ENCODE peak calls at places on chromosome 5, in four cellular contexts. S is HEK293T; T is Caco-2; C is activated CD4-positive, alpha-beta T cell treated with anti-CD3 and anti-CD28 coated beads, Interleukin-2, amount 50 U/mL, for 24 hours. O is an unnamed sample.

GRCh38 chr5:1543398-1544293 is 19.9 kb upstream of the LPCAT1 start:
- DNase-seq in S (no peak), T (no peak), C (no peak), O (no peak)

GRCh38 chr5:179806250-179807045 is at the start of gene MGAT4B:
- DNase-seq in S (peak), T (peak), C (peak), O (no peak)

GRCh38 chr5:59598547-59598874 is 295.0 kb downstream of the PDE4D start:
- DNase-seq in S (no peak), T (no peak), C (no peak), O (no peak)

GRCh38 chr5:102832445-102832844 is 77.3 kb downstream of the PAM start:
- DNase-seq in S (no peak), T (no peak), C (no peak), O (no peak)

GRCh38 chr5:137825165-137825564 is 42.5 kb upstream of the MYOT start:
- DNase-seq in S (no peak), T (no peak), C (no peak), O (no peak)

GRCh38 chr5:5139358-5140050 is 626 bp upstream of the ADAMTS16 start:
- DNase-seq in S (no peak), T (no peak), C (no peak), O (no peak)

GRCh38 chr5:134438641-134439621 is 27.2 kb upstream of the CDKN2AIPNL start:
- DNase-seq in S (no peak), T (peak), C (no peak), O (no peak)

GRCh38 chr5:172007795-172008465 is 1.5 kb upstream of the FBXW11 start:
- DNase-seq in S (no peak), T (no peak), C (no peak), O (no peak)

GRCh38 chr5:81232449-81233079 is 558 bp upstream of the CKMT2 start:
- DNase-seq in S (no peak), T (no peak), C (no peak), O (no peak)

GRCh38 chr5:126674145-126674544 is 73.4 kb downstream of the PHAX start:
- DNase-seq in S (no peak), T (no peak), C (no peak), O (no peak)

GRCh38 chr5:61168951-61169350 is 6.7 kb upstream of the SMIM15 start:
- DNase-seq in S (no peak), T (no peak), C (no peak), O (no peak)

GRCh38 chr5:125582358-125582757 is 835.9 kb upstream of the ZNF608 start:
- DNase-seq in S (no peak), T (no peak), C (no peak), O (no peak)

GRCh38 chr5:53422539-53422938 is 57.9 kb upstream of the FST start:
- DNase-seq in S (no peak), T (no peak), C (no peak), O (no peak)

GRCh38 chr5:96896285-96896711 is 20.0 kb downstream of the ERAP2 start:
- DNase-seq in S (no peak), T (no peak), C (peak), O (no peak)

GRCh38 chr5:61289241-61289640 is 42.8 kb upstream of the ZSWIM6 start:
- DNase-seq in S (no peak), T (no peak), C (no peak), O (no peak)

GRCh38 chr5:139687656-139688055 is 39.5 kb downstream of the CXXC5 start:
- DNase-seq in S (no peak), T (no peak), C (no peak), O (no peak)

GRCh38 chr5:150774145-150774544 is 4.4 kb upstream of the SMIM3 start:
- DNase-seq in S (no peak), T (no peak), C (no peak), O (no peak)

GRCh38 chr5:61678966-61679365 is 346.9 kb downstream of the ZSWIM6 start:
- DNase-seq in S (peak), T (no peak), C (no peak), O (no peak)

GRCh38 chr5:14594378-14595074 is 12.9 kb downstream of the OTULINL start:
- DNase-seq in S (no peak), T (no peak), C (no peak), O (no peak)

GRCh38 chr5:122434547-122434946 is 122.5 kb downstream of the SNCAIP start:
- DNase-seq in S (no peak), T (no peak), C (no peak), O (no peak)

GRCh38 chr5:163409384-163409783 is 28.0 kb upstream of the CCNG1 start:
- DNase-seq in S (no peak), T (no peak), C (no peak), O (no peak)

GRCh38 chr5:172871982-172872381 is 37.9 kb downstream of the ERGIC1 start:
- DNase-seq in S (no peak), T (no peak), C (no peak), O (no peak)

GRCh38 chr5:9282211-9282610 is 263.7 kb downstream of the SEMA5A start:
- DNase-seq in S (no peak), T (no peak), C (no peak), O (no peak)

GRCh38 chr5:146794326-146795029 is 84.1 kb downstream of the PPP2R2B start:
- DNase-seq in S (no peak), T (no peak), C (no peak), O (no peak)

GRCh38 chr5:111776903-111777302 is 19.9 kb upstream of the NREP start:
- DNase-seq in S (no peak), T (no peak), C (no peak), O (no peak)

GRCh38 chr5:96330532-96331140 is 102.4 kb downstream of the PCSK1 start:
- DNase-seq in S (no peak), T (no peak), C (no peak), O (no peak)

GRCh38 chr5:142977363-142978051 is 207.3 kb downstream of the ARHGAP26 start:
- DNase-seq in S (no peak), T (no peak), C (peak), O (peak)

GRCh38 chr5:60136841-60137240 is 243.3 kb upstream of the PDE4D start:
- DNase-seq in S (no peak), T (no peak), C (no peak), O (no peak)

GRCh38 chr5:119840175-119840574 is 210.8 kb downstream of the FAM170A start:
- DNase-seq in S (no peak), T (no peak), C (no peak), O (no peak)

GRCh38 chr5:54760182-54760935 is 225.0 kb downstream of the ESM1 start:
- DNase-seq in S (no peak), T (no peak), C (no peak), O (no peak)

GRCh38 chr5:157600252-157600651 is 24.7 kb upstream of the ADAM19 start:
- DNase-seq in S (no peak), T (no peak), C (no peak), O (no peak)

GRCh38 chr5:168182269-168182668 is 109.2 kb upstream of the WWC1 start:
- DNase-seq in S (no peak), T (no peak), C (no peak), O (no peak)

GRCh38 chr5:13378073-13378472 is 566.4 kb downstream of the DNAH5 start:
- DNase-seq in S (no peak), T (no peak), C (no peak), O (no peak)

GRCh38 chr5:17381926-17382325 is 116.1 kb upstream of the TAF11L2 start:
- DNase-seq in S (no peak), T (no peak), C (no peak), O (no peak)

GRCh38 chr5:32889078-32889477 is 178.0 kb downstream of the NPR3 start:
- DNase-seq in S (no peak), T (no peak), C (no peak), O (no peak)

GRCh38 chr5:141889282-141889871 is 11.2 kb upstream of the PCDH1 start:
- DNase-seq in S (no peak), T (no peak), C (no peak), O (no peak)

GRCh38 chr5:114782869-114783268 is 386.8 kb downstream of the TRIM36 start:
- DNase-seq in S (no peak), T (no peak), C (no peak), O (no peak)

GRCh38 chr5:142576804-142577203 is 109.1 kb downstream of the FGF1 start:
- DNase-seq in S (no peak), T (no peak), C (no peak), O (no peak)

GRCh38 chr5:137300411-137301240 is 198.5 kb downstream of the SPOCK1 start:
- DNase-seq in S (no peak), T (no peak), C (no peak), O (no peak)

GRCh38 chr5:72451771-72452505 is 55.3 kb downstream of the ZNF366 start:
- DNase-seq in S (no peak), T (no peak), C (no peak), O (no peak)

O was measured in activated gamma-delta T cell treated with anti-CD3 and anti-CD28 coated beads, Interleukin-2, amount 50 U/mL, for 16 hours.